ENCODE peak calls at places on chromosomes 5 and 9, in nine cellular contexts. W is HuH-7.5; U is activated CD8-positive, alpha-beta T cell treated with anti-CD3 and anti-CD28 coated beads, Interleukin-2, amount 10 ng/mL, durations not matched to agents 7 days and 5 days; K is H1; A is T-cell; O is AG09319; B is neuronal stem cell; H is sigmoid colon; L is NCI-H2107. Z is an unnamed sample.

GRCh38 chr5:143338658-143339366 is 64.7 kb downstream of the NR3C1 start:
- DNase-seq in W (no peak), U (no peak), K (no peak), A (no peak), O (no peak), B (no peak), H (no peak), L (no peak), Z (no peak)

GRCh38 chr9:19495186-19496028 is 86.6 kb downstream of the ACER2 start:
- DNase-seq in W (no peak), U (no peak), K (no peak), A (no peak), O (no peak), B (no peak), H (no peak), L (no peak), Z (no peak)

GRCh38 chr9:95434116-95435073 is 82.4 kb downstream of the PTCH1 start:
- DNase-seq in W (no peak), U (no peak), K (no peak), A (no peak), O (no peak), B (no peak), H (no peak), L (no peak), Z (no peak)

GRCh38 chr9:114894801-114895433 is 35.5 kb downstream of the TNFSF8 start:
- DNase-seq in W (no peak), U (peak), K (peak), A (no peak), O (peak), B (no peak), H (no peak), L (no peak), Z (peak)

GRCh38 chr9:79955300-79955699 is 383.5 kb downstream of the TLE4 start:
- DNase-seq in W (no peak), U (peak), K (no peak), A (no peak), O (no peak), B (no peak), H (no peak), L (no peak), Z (peak)

GRCh38 chr9:38022203-38022602 is 46.8 kb downstream of the SHB start:
- DNase-seq in W (no peak), U (no peak), K (no peak), A (no peak), O (no peak), B (no peak), H (no peak), L (no peak), Z (no peak)

GRCh38 chr9:89413963-89414638 is 83.8 kb downstream of the SEMA4D start:
- DNase-seq in W (no peak), U (no peak), K (no peak), A (no peak), O (no peak), B (no peak), H (peak), L (no peak), Z (no peak)

GRCh38 chr5:163489055-163489744 is 16.2 kb upstream of the MAT2B start:
- DNase-seq in W (no peak), U (no peak), K (no peak), A (no peak), O (no peak), B (no peak), H (no peak), L (no peak), Z (peak)

GRCh38 chr9:4987996-4988421 is 2.9 kb downstream of the JAK2 start:
- DNase-seq in W (peak), U (peak), K (no peak), A (peak), O (peak), B (peak), H (no peak), L (peak), Z (peak)

GRCh38 chr9:97638666-97639065 is 5.0 kb downstream of the NCBP1 start:
- DNase-seq in W (no peak), U (no peak), K (no peak), A (no peak), O (no peak), B (no peak), H (no peak), L (no peak), Z (peak)

GRCh38 chr9:21906878-21907277 is 87.3 kb downstream of the CDKN2A start:
- DNase-seq in W (no peak), U (no peak), K (no peak), A (no peak), O (no peak), B (no peak), H (no peak), L (no peak), Z (no peak)

GRCh38 chr9:134602547-134603362 is 38.8 kb upstream of the COL5A1 start:
- DNase-seq in W (no peak), U (no peak), K (peak), A (no peak), O (peak), B (no peak), H (peak), L (no peak), Z (no peak)

GRCh38 chr9:130689937-130690700 is 3.5 kb upstream of the EXOSC2 start:
- DNase-seq in W (peak), U (no peak), K (no peak), A (no peak), O (peak), B (no peak), H (peak), L (peak), Z (peak)

GRCh38 chr9:81771606-81772005 is 82.3 kb upstream of the TLE1 start:
- DNase-seq in W (no peak), U (no peak), K (no peak), A (no peak), O (no peak), B (no peak), H (no peak), L (no peak), Z (no peak)

GRCh38 chr5:174750720-174751119 is 26.3 kb downstream of the MSX2 start:
- DNase-seq in W (no peak), U (no peak), K (no peak), A (no peak), O (peak), B (no peak), H (no peak), L (no peak), Z (peak)